ENCODE peak calls at places on chromosome 11, in ten cellular contexts. One of them, this sample, is unnamed.

GRCh38 chr11:72162891-72163492 is 27.5 kb downstream of the FOLR3 start:
- DNase-seq in cardiac septum: no peak
- DNase-seq in RKO: no peak
- DNase-seq in left cardiac atrium: no peak
- DNase-seq in cardiac muscle cell: no peak
- DNase-seq in type B pancreatic cell: no peak
- DNase-seq in renal cortical epithelial cell: no peak
- DNase-seq in hepatocyte: no peak
- DNase-seq in non-pigmented ciliary epithelial cell: no peak
- DNase-seq in CD8-positive, alpha-beta memory T cell: no peak
- DNase-seq in this sample: no peak

GRCh38 chr11:122721201-122721963 is 65.9 kb downstream of the UBASH3B start:
- DNase-seq in cardiac septum: no peak
- DNase-seq in RKO: no peak
- DNase-seq in left cardiac atrium: no peak
- DNase-seq in cardiac muscle cell: no peak
- DNase-seq in type B pancreatic cell: no peak
- DNase-seq in renal cortical epithelial cell: no peak
- DNase-seq in hepatocyte: no peak
- DNase-seq in non-pigmented ciliary epithelial cell: no peak
- DNase-seq in CD8-positive, alpha-beta memory T cell: no peak
- DNase-seq in this sample: no peak

GRCh38 chr11:6531267-6531752 is 34.2 kb downstream of the DNHD1 start:
- DNase-seq in cardiac septum: no peak
- DNase-seq in RKO: peak
- DNase-seq in left cardiac atrium: no peak
- DNase-seq in cardiac muscle cell: peak
- DNase-seq in type B pancreatic cell: no peak
- DNase-seq in renal cortical epithelial cell: peak
- DNase-seq in hepatocyte: peak
- DNase-seq in non-pigmented ciliary epithelial cell: no peak
- DNase-seq in CD8-positive, alpha-beta memory T cell: no peak
- DNase-seq in this sample: no peak

GRCh38 chr11:131591051-131591461 is 220.6 kb downstream of the NTM start:
- DNase-seq in cardiac septum: no peak
- DNase-seq in RKO: no peak
- DNase-seq in left cardiac atrium: no peak
- DNase-seq in cardiac muscle cell: no peak
- DNase-seq in type B pancreatic cell: no peak
- DNase-seq in renal cortical epithelial cell: no peak
- DNase-seq in hepatocyte: peak
- DNase-seq in non-pigmented ciliary epithelial cell: no peak
- DNase-seq in CD8-positive, alpha-beta memory T cell: no peak
- DNase-seq in this sample: no peak

GRCh38 chr11:43359432-43359818 is 705 bp downstream of the TTC17 start:
- DNase-seq in cardiac septum: no peak
- DNase-seq in RKO: peak
- DNase-seq in left cardiac atrium: no peak
- DNase-seq in cardiac muscle cell: peak
- DNase-seq in type B pancreatic cell: no peak
- DNase-seq in renal cortical epithelial cell: peak
- DNase-seq in hepatocyte: peak
- DNase-seq in non-pigmented ciliary epithelial cell: no peak
- DNase-seq in CD8-positive, alpha-beta memory T cell: no peak
- DNase-seq in this sample: no peak

GRCh38 chr11:128859563-128860441 is 7.3 kb downstream of the KCNJ1 start:
- DNase-seq in cardiac septum: peak
- DNase-seq in RKO: peak
- DNase-seq in left cardiac atrium: peak
- DNase-seq in cardiac muscle cell: peak
- DNase-seq in type B pancreatic cell: no peak
- DNase-seq in renal cortical epithelial cell: peak
- DNase-seq in hepatocyte: peak
- DNase-seq in non-pigmented ciliary epithelial cell: no peak
- DNase-seq in CD8-positive, alpha-beta memory T cell: peak
- DNase-seq in this sample: peak

GRCh38 chr11:84522331-84522730 is 1104.8 kb downstream of the DLG2 start:
- DNase-seq in cardiac septum: no peak
- DNase-seq in RKO: no peak
- DNase-seq in left cardiac atrium: no peak
- DNase-seq in cardiac muscle cell: no peak
- DNase-seq in type B pancreatic cell: no peak
- DNase-seq in renal cortical epithelial cell: peak
- DNase-seq in hepatocyte: no peak
- DNase-seq in non-pigmented ciliary epithelial cell: peak
- DNase-seq in CD8-positive, alpha-beta memory T cell: no peak
- DNase-seq in this sample: no peak

GRCh38 chr11:952406-953385 is 27.0 kb downstream of the AP2A2 start:
- DNase-seq in cardiac septum: no peak
- DNase-seq in RKO: no peak
- DNase-seq in left cardiac atrium: no peak
- DNase-seq in cardiac muscle cell: peak
- DNase-seq in type B pancreatic cell: no peak
- DNase-seq in renal cortical epithelial cell: peak
- DNase-seq in hepatocyte: peak
- DNase-seq in non-pigmented ciliary epithelial cell: no peak
- DNase-seq in CD8-positive, alpha-beta memory T cell: no peak
- DNase-seq in this sample: no peak

GRCh38 chr11:104254347-104254746 is 90.4 kb upstream of the PDGFD start:
- DNase-seq in cardiac septum: no peak
- DNase-seq in RKO: peak
- DNase-seq in left cardiac atrium: peak
- DNase-seq in cardiac muscle cell: peak
- DNase-seq in type B pancreatic cell: no peak
- DNase-seq in renal cortical epithelial cell: peak
- DNase-seq in hepatocyte: peak
- DNase-seq in non-pigmented ciliary epithelial cell: peak
- DNase-seq in CD8-positive, alpha-beta memory T cell: no peak
- DNase-seq in this sample: peak

GRCh38 chr11:12242926-12243325 is 132.5 kb downstream of the MICAL2 start:
- DNase-seq in cardiac septum: no peak
- DNase-seq in RKO: no peak
- DNase-seq in left cardiac atrium: no peak
- DNase-seq in cardiac muscle cell: no peak
- DNase-seq in type B pancreatic cell: no peak
- DNase-seq in renal cortical epithelial cell: no peak
- DNase-seq in hepatocyte: no peak
- DNase-seq in non-pigmented ciliary epithelial cell: no peak
- DNase-seq in CD8-positive, alpha-beta memory T cell: no peak
- DNase-seq in this sample: no peak

GRCh38 chr11:65712633-65713076 is 603 bp downstream of the KAT5 start:
- DNase-seq in cardiac septum: no peak
- DNase-seq in RKO: no peak
- DNase-seq in left cardiac atrium: no peak
- DNase-seq in cardiac muscle cell: no peak
- DNase-seq in type B pancreatic cell: no peak
- DNase-seq in renal cortical epithelial cell: no peak
- DNase-seq in hepatocyte: no peak
- DNase-seq in non-pigmented ciliary epithelial cell: no peak
- DNase-seq in CD8-positive, alpha-beta memory T cell: no peak
- DNase-seq in this sample: no peak

GRCh38 chr11:102012946-102013345 is 34.3 kb upstream of the CFAP300 start:
- DNase-seq in cardiac septum: no peak
- DNase-seq in RKO: no peak
- DNase-seq in left cardiac atrium: no peak
- DNase-seq in cardiac muscle cell: no peak
- DNase-seq in type B pancreatic cell: no peak
- DNase-seq in renal cortical epithelial cell: no peak
- DNase-seq in hepatocyte: peak
- DNase-seq in non-pigmented ciliary epithelial cell: no peak
- DNase-seq in CD8-positive, alpha-beta memory T cell: no peak
- DNase-seq in this sample: no peak

GRCh38 chr11:71438650-71439049 is 9.5 kb downstream of the DHCR7 start:
- DNase-seq in cardiac septum: peak
- DNase-seq in RKO: no peak
- DNase-seq in left cardiac atrium: no peak
- DNase-seq in cardiac muscle cell: no peak
- DNase-seq in type B pancreatic cell: no peak
- DNase-seq in renal cortical epithelial cell: no peak
- DNase-seq in hepatocyte: no peak
- DNase-seq in non-pigmented ciliary epithelial cell: no peak
- DNase-seq in CD8-positive, alpha-beta memory T cell: no peak
- DNase-seq in this sample: no peak

GRCh38 chr11:105507496-105508254 is 102.2 kb upstream of the GRIA4 start:
- DNase-seq in cardiac septum: no peak
- DNase-seq in RKO: no peak
- DNase-seq in left cardiac atrium: no peak
- DNase-seq in cardiac muscle cell: no peak
- DNase-seq in type B pancreatic cell: no peak
- DNase-seq in renal cortical epithelial cell: no peak
- DNase-seq in hepatocyte: no peak
- DNase-seq in non-pigmented ciliary epithelial cell: no peak
- DNase-seq in CD8-positive, alpha-beta memory T cell: no peak
- DNase-seq in this sample: no peak

GRCh38 chr11:125256471-125257010 is 92.0 kb downstream of the PKNOX2 start:
- DNase-seq in cardiac septum: peak
- DNase-seq in RKO: no peak
- DNase-seq in left cardiac atrium: no peak
- DNase-seq in cardiac muscle cell: no peak
- DNase-seq in type B pancreatic cell: no peak
- DNase-seq in renal cortical epithelial cell: no peak
- DNase-seq in hepatocyte: no peak
- DNase-seq in non-pigmented ciliary epithelial cell: no peak
- DNase-seq in CD8-positive, alpha-beta memory T cell: no peak
- DNase-seq in this sample: no peak

GRCh38 chr11:128764617-128765095 is 70.8 kb downstream of the FLI1 start:
- DNase-seq in cardiac septum: no peak
- DNase-seq in RKO: no peak
- DNase-seq in left cardiac atrium: no peak
- DNase-seq in cardiac muscle cell: no peak
- DNase-seq in type B pancreatic cell: no peak
- DNase-seq in renal cortical epithelial cell: no peak
- DNase-seq in hepatocyte: no peak
- DNase-seq in non-pigmented ciliary epithelial cell: no peak
- DNase-seq in CD8-positive, alpha-beta memory T cell: no peak
- DNase-seq in this sample: no peak

GRCh38 chr11:65719887-65720236 is 736 bp downstream of the RNASEH2C start:
- DNase-seq in cardiac septum: no peak
- DNase-seq in RKO: peak
- DNase-seq in left cardiac atrium: no peak
- DNase-seq in cardiac muscle cell: no peak
- DNase-seq in type B pancreatic cell: no peak
- DNase-seq in renal cortical epithelial cell: no peak
- DNase-seq in hepatocyte: peak
- DNase-seq in non-pigmented ciliary epithelial cell: no peak
- DNase-seq in CD8-positive, alpha-beta memory T cell: no peak
- DNase-seq in this sample: no peak

GRCh38 chr11:94858012-94858705 is 90.0 kb downstream of the AMOTL1 start:
- DNase-seq in cardiac septum: no peak
- DNase-seq in RKO: no peak
- DNase-seq in left cardiac atrium: no peak
- DNase-seq in cardiac muscle cell: no peak
- DNase-seq in type B pancreatic cell: no peak
- DNase-seq in renal cortical epithelial cell: no peak
- DNase-seq in hepatocyte: no peak
- DNase-seq in non-pigmented ciliary epithelial cell: no peak
- DNase-seq in CD8-positive, alpha-beta memory T cell: no peak
- DNase-seq in this sample: no peak

GRCh38 chr11:82041764-82042163 is 691.9 kb downstream of the FAM181B start:
- DNase-seq in cardiac septum: no peak
- DNase-seq in RKO: no peak
- DNase-seq in left cardiac atrium: no peak
- DNase-seq in cardiac muscle cell: no peak
- DNase-seq in type B pancreatic cell: no peak
- DNase-seq in renal cortical epithelial cell: no peak
- DNase-seq in hepatocyte: no peak
- DNase-seq in non-pigmented ciliary epithelial cell: no peak
- DNase-seq in CD8-positive, alpha-beta memory T cell: no peak
- DNase-seq in this sample: no peak

GRCh38 chr11:76798202-76798581 is 15.0 kb downstream of the TSKU start:
- DNase-seq in cardiac septum: no peak
- DNase-seq in RKO: no peak
- DNase-seq in left cardiac atrium: no peak
- DNase-seq in cardiac muscle cell: no peak
- DNase-seq in type B pancreatic cell: peak
- DNase-seq in renal cortical epithelial cell: no peak
- DNase-seq in hepatocyte: no peak
- DNase-seq in non-pigmented ciliary epithelial cell: no peak
- DNase-seq in CD8-positive, alpha-beta memory T cell: no peak
- DNase-seq in this sample: no peak

GRCh38 chr11:1564535-1565172 is 7.4 kb downstream of the DUSP8 start:
- DNase-seq in cardiac septum: peak
- DNase-seq in RKO: peak
- DNase-seq in left cardiac atrium: peak
- DNase-seq in cardiac muscle cell: peak
- DNase-seq in type B pancreatic cell: peak
- DNase-seq in renal cortical epithelial cell: peak
- DNase-seq in hepatocyte: peak
- DNase-seq in non-pigmented ciliary epithelial cell: peak
- DNase-seq in CD8-positive, alpha-beta memory T cell: no peak
- DNase-seq in this sample: peak

GRCh38 chr11:13776134-13776815 is 107.8 kb downstream of the FAR1 start:
- DNase-seq in cardiac septum: no peak
- DNase-seq in RKO: peak
- DNase-seq in left cardiac atrium: no peak
- DNase-seq in cardiac muscle cell: no peak
- DNase-seq in type B pancreatic cell: no peak
- DNase-seq in renal cortical epithelial cell: peak
- DNase-seq in hepatocyte: no peak
- DNase-seq in non-pigmented ciliary epithelial cell: no peak
- DNase-seq in CD8-positive, alpha-beta memory T cell: peak
- DNase-seq in this sample: no peak

GRCh38 chr11:67312187-67313021 is 9.1 kb downstream of the SSH3 start:
- DNase-seq in cardiac septum: peak
- DNase-seq in RKO: no peak
- DNase-seq in left cardiac atrium: no peak
- DNase-seq in cardiac muscle cell: no peak
- DNase-seq in type B pancreatic cell: no peak
- DNase-seq in renal cortical epithelial cell: peak
- DNase-seq in hepatocyte: no peak
- DNase-seq in non-pigmented ciliary epithelial cell: no peak
- DNase-seq in CD8-positive, alpha-beta memory T cell: peak
- DNase-seq in this sample: no peak

GRCh38 chr11:33695051-33695566 is 5.5 kb downstream of the C11orf91 start:
- DNase-seq in cardiac septum: no peak
- DNase-seq in RKO: no peak
- DNase-seq in left cardiac atrium: peak
- DNase-seq in cardiac muscle cell: no peak
- DNase-seq in type B pancreatic cell: no peak
- DNase-seq in renal cortical epithelial cell: peak
- DNase-seq in hepatocyte: no peak
- DNase-seq in non-pigmented ciliary epithelial cell: no peak
- DNase-seq in CD8-positive, alpha-beta memory T cell: no peak
- DNase-seq in this sample: peak

GRCh38 chr11:118827118-118827517 is 36.2 kb upstream of the DDX6 start:
- DNase-seq in cardiac septum: no peak
- DNase-seq in RKO: no peak
- DNase-seq in left cardiac atrium: no peak
- DNase-seq in cardiac muscle cell: no peak
- DNase-seq in type B pancreatic cell: no peak
- DNase-seq in renal cortical epithelial cell: no peak
- DNase-seq in hepatocyte: no peak
- DNase-seq in non-pigmented ciliary epithelial cell: no peak
- DNase-seq in CD8-positive, alpha-beta memory T cell: no peak
- DNase-seq in this sample: no peak

GRCh38 chr11:65169164-65169641 is 830 bp upstream of the SPDYC start:
- DNase-seq in cardiac septum: no peak
- DNase-seq in RKO: no peak
- DNase-seq in left cardiac atrium: no peak
- DNase-seq in cardiac muscle cell: no peak
- DNase-seq in type B pancreatic cell: no peak
- DNase-seq in renal cortical epithelial cell: no peak
- DNase-seq in hepatocyte: no peak
- DNase-seq in non-pigmented ciliary epithelial cell: peak
- DNase-seq in CD8-positive, alpha-beta memory T cell: no peak
- DNase-seq in this sample: peak

GRCh38 chr11:111634981-111635705 is 32.9 kb downstream of the SIK2 start:
- DNase-seq in cardiac septum: no peak
- DNase-seq in RKO: no peak
- DNase-seq in left cardiac atrium: no peak
- DNase-seq in cardiac muscle cell: no peak
- DNase-seq in type B pancreatic cell: no peak
- DNase-seq in renal cortical epithelial cell: peak
- DNase-seq in hepatocyte: no peak
- DNase-seq in non-pigmented ciliary epithelial cell: no peak
- DNase-seq in CD8-positive, alpha-beta memory T cell: no peak
- DNase-seq in this sample: no peak

GRCh38 chr11:112082729-112083128 is 3.8 kb downstream of the TIMM8B start:
- DNase-seq in cardiac septum: no peak
- DNase-seq in RKO: peak
- DNase-seq in left cardiac atrium: no peak
- DNase-seq in cardiac muscle cell: no peak
- DNase-seq in type B pancreatic cell: no peak
- DNase-seq in renal cortical epithelial cell: peak
- DNase-seq in hepatocyte: no peak
- DNase-seq in non-pigmented ciliary epithelial cell: peak
- DNase-seq in CD8-positive, alpha-beta memory T cell: no peak
- DNase-seq in this sample: no peak

This sample was measured in sciatic nerve.